ENCODE peak calls at places on chromosomes 4 and X, in nine cellular contexts. M is HAP-1; X is hepatocyte; D is mesendoderm; P is SJSA1; K is aorta; B is left lung; Q is GM23338; Y is CD8-positive, alpha-beta memory T cell. L is an unnamed sample. For H3K27me3, the result is how much of the 10 kb centered on the place peaks cover.

GRCh38 chr4:1204828-1205591 is 32.6 kb upstream of the SPON2 start:
- DNase-seq in M (peak), X (peak), D (no peak), P (peak), K (peak), B (peak), Q (peak), Y (no peak), L (no peak)

GRCh38 chr4:98572697-98573096 is 85.7 kb downstream of the TSPAN5 start:
- DNase-seq in M (no peak), X (no peak), D (no peak), P (no peak), K (no peak), B (no peak), Q (no peak), Y (no peak), L (no peak)

GRCh38 chr4:4869731-4870483 is 10.4 kb downstream of the MSX1 start:
- DNase-seq in M (no peak), X (no peak), D (peak), P (no peak), K (no peak), B (no peak), Q (peak), Y (no peak), L (peak)

GRCh38 chrX:40173662-40174593 is 76.2 kb upstream of the BCOR start:
- DNase-seq in M (peak), X (peak), D (peak), P (peak), K (peak), B (peak), Q (peak), Y (peak), L (peak)

GRCh38 chr4:41538887-41539498 is 1.0 kb downstream of the LIMCH1 start:
- DNase-seq in M (peak), X (no peak), D (no peak), P (no peak), K (peak), B (no peak), Q (no peak), Y (no peak), L (no peak)

GRCh38 chrX:31429915-31430314 is 358.1 kb upstream of the FTHL17 start:
- DNase-seq in M (no peak), X (no peak), D (no peak), P (no peak), K (no peak), B (no peak), Q (no peak), Y (no peak), L (no peak)

GRCh38 chr4:151540728-151541437 is 131.9 kb downstream of the FHIP1A start:
- DNase-seq in M (peak), X (peak), D (no peak), P (peak), K (no peak), B (no peak), Q (no peak), Y (no peak), L (no peak)

GRCh38 chrX:629230-630006 is 1.2 kb upstream of the SHOX start:
- DNase-seq in M (no peak), X (no peak), D (no peak), P (peak), K (no peak), B (no peak), Q (no peak), Y (no peak), L (no peak)

GRCh38 chr4:56688094-56688647 is 7.1 kb upstream of the HOPX start:
- DNase-seq in M (no peak), X (no peak), D (no peak), P (no peak), K (no peak), B (no peak), Q (no peak), Y (no peak), L (no peak)

GRCh38 chrX:45621356-45622041 is 420.8 kb upstream of the DIPK2B start:
- DNase-seq in M (no peak), X (no peak), D (no peak), P (no peak), K (no peak), B (no peak), Q (no peak), Y (no peak), L (no peak)

GRCh38 chrX:8879750-8880149 is 78.6 kb upstream of the FAM9A start:
- DNase-seq in M (peak), X (no peak), D (peak), P (peak), K (no peak), B (no peak), Q (peak), Y (peak), L (no peak)

GRCh38 chr4:100306018-100306417 is 115.8 kb upstream of the DDIT4L start:
- DNase-seq in M (no peak), X (no peak), D (no peak), P (no peak), K (no peak), B (no peak), Q (no peak), Y (no peak), L (no peak)

GRCh38 chr4:8599657-8600056 is 7.1 kb downstream of the CPZ start:
- DNase-seq in M (no peak), X (no peak), D (no peak), P (peak), K (no peak), B (peak), Q (no peak), Y (no peak), L (no peak)

GRCh38 chr4:55013431-55013955 is 111.9 kb downstream of the KDR start:
- DNase-seq in M (no peak), X (no peak), D (peak), P (no peak), K (no peak), B (no peak), Q (no peak), Y (no peak), L (no peak)

GRCh38 chr4:137545461-137545861 is 13.2 kb upstream of the PCDH18 start:
- DNase-seq in M (no peak), X (peak), D (peak), P (no peak), K (no peak), B (no peak), Q (peak), Y (no peak), L (peak)

GRCh38 chr4:145618210-145618911 is 824 bp upstream of the MMAA start:
- DNase-seq in M (peak), X (peak), D (no peak), P (no peak), K (no peak), B (no peak), Q (no peak), Y (no peak), L (no peak)

GRCh38 chr4:94880976-94881375 is 123.2 kb downstream of the BMPR1B start:
- DNase-seq in M (no peak), X (no peak), D (no peak), P (no peak), K (no peak), B (no peak), Q (no peak), Y (no peak), L (no peak)

GRCh38 chrX:107562482-107562881 is 65.8 kb upstream of the PRPS1 start:
- DNase-seq in M (no peak), X (no peak), D (peak), P (peak), K (no peak), B (no peak), Q (no peak), Y (no peak), L (peak)

DNA sequence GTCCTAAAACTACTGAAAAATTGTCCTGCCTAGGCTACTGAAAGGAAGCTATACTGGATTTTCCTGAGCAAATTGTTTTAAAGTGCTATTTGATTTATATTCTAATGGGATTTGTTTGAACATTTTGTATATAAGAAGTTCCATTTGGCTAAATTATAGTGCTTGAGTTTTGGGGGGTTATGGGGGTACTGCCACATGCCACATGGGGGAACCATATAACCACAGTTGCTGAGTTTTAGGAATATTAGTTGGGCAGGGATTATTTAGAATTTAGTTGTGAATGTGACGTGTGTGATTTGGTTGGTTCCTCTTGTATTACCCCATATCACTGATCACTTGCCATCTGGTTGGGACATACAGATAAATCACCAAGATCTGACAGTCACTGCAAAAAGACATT is 224.5 kb upstream of the TAPT1 start:
- DNase-seq in M (no peak), X (no peak), D (no peak), P (no peak), K (no peak), B (no peak), Q (peak), Y (no peak), L (no peak)
- H3K27me3 ChIP-seq in M (under half), X (under half), D (under half), P (under half), K (under half), B (under half), Q (half or more), Y (under half), L (under half)

DNA sequence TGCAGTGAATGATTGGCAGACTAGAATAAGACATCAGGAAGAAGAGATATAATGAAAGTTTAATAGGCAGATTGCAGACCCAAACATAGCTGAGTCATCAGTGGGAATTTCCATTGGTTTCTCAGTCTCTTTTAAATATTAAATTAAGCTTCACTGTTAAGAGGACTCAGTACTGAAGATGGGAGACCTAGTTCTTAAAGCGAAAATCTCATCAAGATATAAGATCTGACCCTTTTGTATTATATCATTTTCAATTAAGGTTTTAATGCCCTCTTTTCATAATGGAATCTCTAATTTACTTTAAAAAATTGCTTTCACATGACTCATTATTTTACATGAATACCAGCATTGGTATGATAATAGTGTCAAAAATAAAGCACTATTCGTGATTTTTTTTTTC is 168.9 kb upstream of the ATOH1 start:
- DNase-seq in M (no peak), X (no peak), D (no peak), P (no peak), K (no peak), B (no peak), Q (no peak), Y (no peak), L (no peak)
- H3K27me3 ChIP-seq in M (under half), X (under half), D (under half), P (under half), K (under half), B (under half), Q (under half), Y (under half), L (under half)

DNA sequence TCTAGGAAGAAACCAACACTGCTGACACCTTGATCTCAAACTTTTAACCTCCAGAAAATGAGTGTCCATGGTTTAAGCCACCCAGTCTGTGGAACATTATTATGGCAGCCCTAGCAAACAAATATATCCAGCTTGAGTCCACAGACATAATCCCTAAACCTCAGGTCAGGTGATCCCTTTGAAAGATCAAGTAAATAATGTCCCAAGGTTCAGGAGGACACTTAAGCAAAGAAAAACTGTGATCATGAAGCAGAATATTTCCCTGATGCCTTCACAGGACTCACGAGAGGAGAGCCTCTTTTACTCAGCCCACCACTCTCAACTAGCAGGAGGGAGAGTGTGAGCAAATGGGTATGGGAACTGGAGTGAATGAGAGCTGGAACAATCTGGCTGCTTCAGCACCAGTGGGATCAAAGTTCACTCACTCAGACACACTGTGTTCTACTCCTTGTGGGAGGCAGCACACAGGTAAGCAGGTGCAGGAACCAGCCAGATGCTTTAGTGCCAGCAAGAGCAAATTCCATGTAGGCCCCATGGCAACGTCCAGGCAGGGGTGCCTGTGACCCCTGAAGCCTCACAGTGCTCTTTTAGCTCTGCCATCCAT is 608.4 kb downstream of the RAB28 start:
- DNase-seq in M (no peak), X (peak), D (no peak), P (no peak), K (no peak), B (no peak), Q (no peak), Y (no peak), L (no peak)
- H3K27me3 ChIP-seq in M (under half), X (under half), D (under half), P (under half), K (under half), B (under half), Q (under half), Y (under half), L (under half)

DNA sequence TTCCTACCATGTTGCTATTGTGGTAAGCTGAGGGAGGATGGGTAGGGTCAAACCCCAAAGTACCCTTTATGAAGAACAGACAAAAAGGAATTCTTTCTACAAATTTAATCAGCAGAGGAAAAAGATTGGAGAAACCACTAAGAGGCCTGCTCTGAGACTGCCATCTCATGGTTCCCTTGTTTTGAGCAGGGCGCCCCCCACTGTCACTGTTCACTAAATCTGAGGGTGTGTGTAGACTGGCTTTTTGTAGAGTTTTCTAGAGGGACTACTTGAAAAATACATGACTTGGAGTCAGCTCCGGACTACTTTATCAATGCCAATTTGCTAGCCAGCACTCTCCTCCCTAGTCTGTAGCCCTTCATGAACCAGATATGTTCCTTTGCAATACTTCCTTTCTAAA is 324.8 kb downstream of the FRMPD4 start:
- DNase-seq in M (no peak), X (no peak), D (no peak), P (no peak), K (no peak), B (no peak), Q (peak), Y (no peak), L (no peak)
- H3K27me3 ChIP-seq in M (under half), X (under half), D (under half), P (under half), K (under half), B (under half), Q (under half), Y (under half), L (under half)

DNA sequence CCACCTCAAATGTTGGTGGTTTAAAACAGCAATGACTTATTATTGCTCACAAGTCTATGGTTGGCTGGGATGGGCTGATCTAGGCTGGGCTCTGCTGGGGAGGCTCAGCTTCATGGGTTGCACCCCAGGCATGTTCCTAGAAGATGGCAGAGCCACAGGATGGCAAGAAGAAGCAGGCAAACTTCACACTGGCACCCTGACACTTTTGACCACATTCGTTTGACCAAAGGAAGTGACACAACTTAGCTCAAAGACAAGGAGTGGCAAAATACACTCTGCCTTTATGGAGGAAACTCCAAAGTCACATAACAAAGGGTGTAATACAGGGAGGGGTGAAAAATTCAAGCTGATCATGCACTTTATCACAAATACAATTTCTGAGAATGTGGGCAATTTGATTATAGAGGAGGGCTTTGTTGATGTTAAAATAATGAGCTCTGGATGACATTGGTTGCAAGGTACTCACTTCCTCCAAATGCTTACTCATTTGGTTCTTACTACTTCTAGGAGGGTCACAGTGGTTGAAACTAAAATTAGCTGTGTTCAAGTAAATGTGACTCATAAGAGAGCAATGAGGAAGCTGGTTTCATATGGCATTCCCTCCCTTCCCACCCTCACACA is 249.2 kb upstream of the RPS6KA3 start:
- DNase-seq in M (no peak), X (peak), D (peak), P (peak), K (no peak), B (no peak), Q (no peak), Y (no peak), L (peak)
- H3K27me3 ChIP-seq in M (under half), X (under half), D (under half), P (under half), K (under half), B (under half), Q (under half), Y (under half), L (under half)

GRCh38 chr4:178273168-178273567 is 830.9 kb upstream of the AGA start:
- DNase-seq in M (no peak), X (no peak), D (no peak), P (no peak), K (no peak), B (no peak), Q (no peak), Y (no peak), L (no peak)

GRCh38 chr4:178271386-178271785 is 829.1 kb upstream of the AGA start:
- DNase-seq in M (no peak), X (no peak), D (no peak), P (no peak), K (no peak), B (peak), Q (no peak), Y (no peak), L (no peak)

DNA sequence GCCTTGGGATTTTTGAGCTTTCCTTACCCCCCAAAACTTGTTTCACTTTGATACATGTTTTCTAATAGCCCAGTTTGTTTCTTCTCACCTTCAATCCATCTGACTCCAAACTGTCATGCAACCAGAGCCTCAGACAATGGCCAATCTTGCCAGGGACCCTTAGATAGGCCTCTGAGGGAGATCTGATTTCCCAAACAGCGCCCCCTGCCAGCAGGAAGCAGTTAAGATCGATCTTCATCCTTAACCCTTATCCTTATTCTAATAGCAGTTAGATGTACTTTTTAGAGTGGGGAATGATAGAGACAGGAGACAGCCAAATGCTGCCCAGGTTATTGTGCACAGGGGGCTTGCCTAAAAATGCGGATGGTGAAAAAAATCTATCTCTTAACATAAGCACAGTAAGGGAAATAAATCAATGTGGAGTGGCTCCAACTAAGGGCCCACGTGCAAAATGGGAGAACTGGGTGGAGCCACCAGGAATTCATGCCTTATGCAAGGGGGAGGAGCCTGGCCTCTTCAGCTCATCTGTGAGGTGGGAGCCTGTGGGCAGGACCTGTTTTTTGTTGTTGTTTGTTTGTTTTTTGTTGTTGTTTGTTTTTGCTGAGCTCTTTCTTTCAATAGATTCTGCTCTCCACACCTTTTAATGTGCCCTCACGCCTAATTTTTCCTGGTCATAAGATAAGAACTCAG is 833.6 kb upstream of the AGA start:
- DNase-seq in M (peak), X (no peak), D (peak), P (no peak), K (no peak), B (no peak), Q (peak), Y (no peak), L (no peak)
- H3K27me3 ChIP-seq in M (under half), X (under half), D (under half), P (under half), K (under half), B (under half), Q (under half), Y (under half), L (under half)

GRCh38 chr4:155515444-155515843 is 138.7 kb upstream of the MAP9 start:
- DNase-seq in M (no peak), X (no peak), D (no peak), P (no peak), K (no peak), B (no peak), Q (no peak), Y (no peak), L (no peak)
- H3K27me3 ChIP-seq in M (under half), X (under half), D (under half), P (under half), K (under half), B (under half), Q (under half), Y (under half), L (under half)

DNA sequence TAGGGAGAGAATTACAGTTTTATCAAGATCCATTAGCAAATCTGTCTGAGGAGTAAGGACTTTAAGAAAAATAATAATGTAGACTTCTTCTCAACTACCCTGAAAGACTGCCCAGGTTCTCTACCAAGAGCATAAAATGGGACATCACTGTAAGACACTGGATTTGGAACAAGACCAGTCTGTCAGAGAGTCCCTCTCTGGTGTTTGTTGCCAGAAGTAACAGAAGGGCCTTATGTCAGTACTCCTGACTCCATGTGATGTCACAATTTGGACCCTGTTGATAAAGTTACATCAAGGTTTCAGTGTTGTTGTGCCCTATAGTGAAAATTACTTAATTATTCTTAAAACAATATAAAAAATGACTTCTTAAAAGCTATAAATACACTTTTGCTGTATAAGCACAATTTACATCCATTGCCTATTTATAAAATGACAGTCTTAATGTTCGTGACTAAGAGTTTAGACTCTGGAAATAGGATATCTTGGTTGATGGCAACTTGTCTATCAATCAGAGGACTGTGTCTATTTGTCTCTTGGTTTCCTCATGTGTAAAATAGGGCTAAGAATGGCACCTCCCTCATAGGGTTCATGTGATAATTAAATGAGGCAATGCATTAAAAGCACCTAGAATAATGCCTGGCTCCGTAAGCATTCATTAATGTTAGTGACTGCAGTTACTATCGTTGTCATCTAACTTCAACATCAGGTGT is 57.8 kb downstream of the RS1 start:
- DNase-seq in M (no peak), X (no peak), D (no peak), P (no peak), K (no peak), B (no peak), Q (no peak), Y (no peak), L (no peak)
- H3K27me3 ChIP-seq in M (under half), X (under half), D (under half), P (under half), K (under half), B (under half), Q (under half), Y (under half), L (under half)

L was measured in cardiac muscle cell.